ENCODE peak calls at places on chromosomes 13 and 19, in six cellular contexts. I, W, R, A, H and Y are unnamed samples.

GRCh38 chr19:31110331-31110730 is 238.9 kb downstream of the TSHZ3 start:
- DNase-seq in A (no peak), R (no peak), I (no peak), H (no peak), W (no peak), Y (no peak)

GRCh38 chr19:38713227-38713649 is 31.0 kb downstream of the CAPN12 start:
- DNase-seq in R (no peak), W (no peak), A (peak), I (no peak), H (no peak), Y (no peak)

GRCh38 chr13:32940601-32941000 is 75.6 kb upstream of the KL start:
- DNase-seq in R (no peak), W (no peak), A (no peak), H (peak), I (peak), Y (no peak)

GRCh38 chr19:32748497-32748896 is 28.9 kb downstream of the TDRD12 start:
- DNase-seq in W (no peak), A (no peak), R (no peak), I (no peak), H (no peak), Y (no peak)

GRCh38 chr19:12265921-12266704 is 28.6 kb downstream of the ZNF44 start:
- DNase-seq in I (no peak), W (no peak), H (no peak), R (no peak), A (no peak), Y (no peak)

GRCh38 chr19:32405431-32406160 is at the start of gene DPY19L3:
- DNase-seq in R (peak), I (peak), A (peak), W (peak), H (peak), Y (peak)

GRCh38 chr13:51950722-51951121 is 60.5 kb downstream of the ATP7B start:
- DNase-seq in W (no peak), A (no peak), I (no peak), H (no peak), R (no peak), Y (no peak)

GRCh38 chr19:35901854-35902661 is at the start of gene HCST:
- DNase-seq in H (no peak), I (no peak), R (no peak), A (no peak), W (no peak), Y (peak)

GRCh38 chr13:32878172-32878571 is 138.1 kb upstream of the KL start:
- DNase-seq in W (no peak), I (no peak), A (no peak), R (no peak), H (no peak), Y (no peak)

GRCh38 chr13:97335488-97336134 is 98.4 kb upstream of the RAP2A start:
- DNase-seq in W (no peak), H (no peak), I (no peak), R (no peak), A (no peak), Y (no peak)

GRCh38 chr19:19661675-19662251 is 1.7 kb downstream of the ATP13A1 start:
- DNase-seq in A (no peak), I (no peak), H (no peak), R (no peak), W (no peak), Y (peak)

GRCh38 chr19:49161987-49162386 is 4.4 kb downstream of the TRPM4 start:
- DNase-seq in H (no peak), A (no peak), R (no peak), I (peak), W (no peak), Y (no peak)

GRCh38 chr19:38522915-38523314 is 89.4 kb downstream of the RYR1 start:
- DNase-seq in R (no peak), A (no peak), W (no peak), H (no peak), I (no peak), Y (no peak)

GRCh38 chr13:34371108-34371507 is 553.2 kb downstream of the RFC3 start:
- DNase-seq in H (no peak), W (no peak), R (no peak), I (no peak), A (no peak), Y (no peak)

GRCh38 chr13:48078251-48078656 is 16.6 kb downstream of the MED4 start:
- DNase-seq in A (no peak), I (no peak), R (no peak), H (no peak), W (no peak), Y (no peak)
- TF ChIP-seq CTCF in A (no peak), I (peak), R (no peak), H (peak), W (no peak), Y (no peak)

DNA sequence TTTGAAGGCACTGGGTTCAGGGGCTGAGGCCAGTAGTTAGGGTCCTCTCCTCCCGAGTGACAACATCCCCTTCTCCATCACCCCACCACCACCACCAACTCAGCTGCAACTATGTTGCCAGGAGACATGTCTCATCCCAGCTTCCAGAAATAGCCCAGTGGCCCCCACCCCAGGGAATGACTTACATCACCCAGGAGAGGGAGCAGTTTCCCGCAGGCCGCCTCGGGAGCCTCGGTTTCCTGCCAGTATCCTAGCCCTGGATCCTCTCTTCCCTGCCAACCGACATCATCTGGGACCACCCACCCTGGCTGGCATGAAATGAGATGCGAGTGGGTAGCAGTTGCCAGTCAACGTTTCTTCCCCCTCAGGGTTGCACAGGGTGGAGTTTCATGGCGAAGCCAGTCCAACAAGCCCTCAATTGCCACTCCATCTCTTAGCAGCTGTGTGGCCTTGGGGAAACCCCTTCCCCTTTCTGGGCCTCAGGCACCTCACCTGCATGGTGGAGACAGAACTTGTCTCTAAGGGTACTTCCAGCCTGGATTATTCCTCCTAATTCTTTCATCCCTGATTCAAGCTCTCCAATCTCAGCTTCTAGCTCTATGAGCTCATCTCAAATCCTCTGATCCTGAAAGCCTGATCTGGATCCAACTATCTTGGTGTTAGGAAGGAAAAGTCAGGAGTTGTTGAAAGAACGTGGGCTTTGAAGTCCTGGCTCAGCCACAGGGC is 3.9 kb upstream of the GSK3A start:
- DNase-seq in A (peak), W (peak), R (no peak), I (peak), H (peak), Y (no peak)
- TF ChIP-seq CTCF in A (peak), W (peak), R (no peak), I (peak), H (peak), Y (no peak)

GRCh38 chr13:27621116-27621365 is 651 bp upstream of the POLR1D start:
- DNase-seq in A (no peak), I (no peak), W (no peak), R (no peak), H (no peak), Y (no peak)

GRCh38 chr13:27619093-27619705 is 1.1 kb downstream of the LNX2 start:
- DNase-seq in H (no peak), A (peak), R (no peak), I (no peak), W (no peak), Y (no peak)

GRCh38 chr13:27621366-27622101 is at the start of gene POLR1D:
- DNase-seq in I (peak), W (peak), A (peak), H (no peak), R (peak), Y (peak)

GRCh38 chr13:27620377-27621115 is at the start of gene LNX2:
- DNase-seq in W (peak), H (peak), A (peak), I (peak), R (peak), Y (peak)

DNA sequence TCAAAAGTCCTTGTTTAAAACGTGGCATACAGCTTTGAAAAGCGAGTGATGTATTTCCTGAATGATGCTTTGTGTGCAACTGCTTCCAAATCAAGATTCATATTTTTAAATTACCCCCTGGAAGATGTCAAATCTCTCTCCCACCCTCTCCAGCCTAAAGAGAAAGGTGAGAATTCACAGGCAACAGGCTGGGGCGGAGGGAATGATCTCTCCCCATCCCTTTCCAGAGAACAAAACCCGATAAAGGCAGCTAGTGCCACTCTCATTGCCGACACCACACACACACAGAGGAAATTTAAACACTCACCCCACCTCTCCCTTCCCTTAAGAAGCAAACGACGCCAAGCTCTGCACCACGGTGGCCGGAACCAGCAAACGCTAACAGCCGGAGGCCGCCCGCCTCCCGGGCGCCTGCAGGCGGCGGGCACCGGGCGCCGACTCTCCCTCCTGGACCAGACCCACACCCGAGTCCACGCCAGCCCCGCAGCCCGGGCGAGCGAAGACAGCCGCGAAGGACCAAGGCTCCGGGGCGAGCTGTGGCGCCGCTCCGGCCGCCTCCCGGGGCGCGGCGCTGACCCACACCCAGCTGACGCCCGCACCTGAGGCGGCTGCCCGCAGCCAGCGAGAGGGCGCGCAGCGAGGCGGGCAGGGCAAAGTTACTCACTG is 485 bp downstream of the LNX2 start:
- DNase-seq in R (no peak), I (peak), A (no peak), W (peak), H (no peak), Y (peak)
- TF ChIP-seq CTCF in R (no peak), I (no peak), A (peak), W (no peak), H (peak), Y (peak)

DNA sequence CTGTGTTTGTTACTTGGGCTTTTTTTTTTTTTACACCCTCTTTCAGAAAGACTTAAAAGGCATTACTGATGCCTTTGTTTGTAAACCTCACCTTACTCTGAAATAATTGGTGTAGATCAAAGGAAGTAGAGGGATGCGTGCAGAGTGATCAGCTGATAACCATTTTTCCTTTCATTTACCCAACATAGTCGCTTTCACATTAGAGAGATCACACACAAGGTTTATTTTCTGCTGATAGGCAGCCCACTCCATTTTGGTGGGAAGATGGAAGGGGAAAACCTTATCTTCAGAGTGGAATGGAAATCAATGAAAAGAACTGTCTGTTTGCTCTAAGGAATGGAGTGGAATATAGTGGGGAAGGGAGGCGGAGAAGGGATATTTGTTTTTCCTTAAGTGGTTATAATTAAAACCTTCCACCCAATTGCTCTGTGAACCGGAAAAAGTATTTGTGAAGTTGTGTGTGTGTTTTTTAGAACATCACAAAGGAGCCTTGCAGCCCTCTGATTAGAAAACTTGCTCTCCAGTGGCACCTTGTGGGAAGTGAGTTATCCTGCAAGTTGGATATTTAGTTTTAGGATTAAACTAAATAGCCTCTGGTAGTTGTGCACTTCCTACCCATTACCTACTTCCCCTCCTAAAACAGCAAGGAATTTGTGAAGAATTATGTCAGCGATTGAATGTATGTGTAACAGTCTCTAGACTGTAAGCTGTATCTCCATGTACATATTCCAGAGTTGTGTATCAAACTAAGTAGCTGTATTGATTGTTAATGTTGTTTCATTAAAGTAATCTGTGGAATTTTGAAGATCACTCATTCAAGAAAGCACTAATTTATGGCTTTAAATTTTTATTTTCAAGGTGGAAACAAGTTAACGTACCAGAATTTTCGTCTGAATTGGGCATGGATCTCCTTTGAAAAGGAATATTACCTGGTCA is 76.8 kb downstream of the FREM2 start:
- DNase-seq in R (no peak), H (no peak), W (no peak), I (peak), A (peak), Y (no peak)
- TF ChIP-seq CTCF in R (peak), H (peak), W (no peak), I (peak), A (peak), Y (no peak)